ENCODE peak calls at places on chromosomes 1 and 21, in eight cellular contexts. K is H54; G is amniotic stem cell; T is iPS-NIHi11; Q is activated CD4-positive, alpha-beta T cell treated with anti-CD3 and anti-CD28 coated beads, Interleukin-2, amount 10 ng/mL, durations not matched to agents 7 days and 5 days; M is stimulated activated CD4-positive, alpha-beta T cell treated with anti-CD3 and anti-CD28 coated beads, Interleukin-2, amount 100 ng/mL, for 48 hours; E is IMR-90; V is brain microvascular endothelial cell. H is an unnamed sample.

GRCh38 chr1:209879539-209879938 is 51.8 kb downstream of the UTP25 start:
- DNase-seq in K (no peak), G (no peak), T (no peak), Q (no peak), M (no peak), E (no peak), V (no peak), H (peak)

GRCh38 chr1:10438677-10439163 is 8.5 kb downstream of the CENPS start:
- DNase-seq in K (no peak), G (no peak), T (no peak), Q (no peak), M (no peak), E (peak), V (no peak), H (no peak)

GRCh38 chr1:153880962-153881361 is 41.8 kb downstream of the GATAD2B start:
- DNase-seq in K (no peak), G (peak), T (peak), Q (peak), M (no peak), E (peak), V (peak), H (peak)

GRCh38 chr1:221497051-221497450 is 244.8 kb downstream of the DUSP10 start:
- DNase-seq in K (no peak), G (no peak), T (no peak), Q (no peak), M (no peak), E (no peak), V (no peak), H (no peak)

GRCh38 chr1:93221913-93222312 is 41.4 kb downstream of the CCDC18 start:
- DNase-seq in K (no peak), G (no peak), T (no peak), Q (no peak), M (no peak), E (peak), V (no peak), H (no peak)

GRCh38 chr1:97041011-97041410 is 319.4 kb downstream of the PTBP2 start:
- DNase-seq in K (no peak), G (no peak), T (no peak), Q (no peak), M (no peak), E (no peak), V (no peak), H (no peak)

GRCh38 chr1:201646623-201647022 is 107.7 kb downstream of the NAV1 start:
- DNase-seq in K (no peak), G (no peak), T (no peak), Q (no peak), M (no peak), E (no peak), V (no peak), H (no peak)

GRCh38 chr21:33684923-33685560 is 42.7 kb downstream of the ITSN1 start:
- DNase-seq in K (no peak), G (no peak), T (no peak), Q (no peak), M (no peak), E (peak), V (peak), H (no peak)

GRCh38 chr21:42358937-42359336 is 7.4 kb downstream of the TFF1 start:
- DNase-seq in K (no peak), G (no peak), T (no peak), Q (no peak), M (no peak), E (no peak), V (no peak), H (no peak)

GRCh38 chr1:184914149-184914548 is 60.2 kb downstream of the NIBAN1 start:
- DNase-seq in K (no peak), G (no peak), T (no peak), Q (no peak), M (no peak), E (no peak), V (no peak), H (no peak)